ENCODE peak calls at places on chromosomes 16 and 17, in seven cellular contexts. E is RWPE1; M is AG08395; V is NCI-H1436 treated with DMSO at 0.1 percent for 48 hours; W is activated CD8-positive, alpha-beta memory T cell treated with anti-CD3 and anti-CD28 coated beads for 4 hours; O is heart right ventricle; Z is DMS53. P is an unnamed sample.

GRCh38 chr16:17404903-17405691 is 65.7 kb downstream of the XYLT1 start:
- DNase-seq in E (no peak), M (peak), V (no peak), W (no peak), O (peak), Z (no peak), P (peak)

GRCh38 chr17:32126746-32127145 is 15.6 kb upstream of the RHOT1 start:
- DNase-seq in E (no peak), M (no peak), V (no peak), W (no peak), O (no peak), Z (no peak), P (no peak)

GRCh38 chr16:66199189-66199588 is 167.3 kb upstream of the CDH5 start:
- DNase-seq in E (no peak), M (peak), V (no peak), W (no peak), O (no peak), Z (no peak), P (no peak)

GRCh38 chr17:59638553-59638952 is 18.9 kb downstream of the CLTC start:
- DNase-seq in E (no peak), M (no peak), V (no peak), W (no peak), O (no peak), Z (no peak), P (no peak)

GRCh38 chr16:80231888-80232287 is 308.9 kb upstream of the DYNLRB2 start:
- DNase-seq in E (peak), M (peak), V (no peak), W (no peak), O (no peak), Z (no peak), P (no peak)

GRCh38 chr17:76132574-76133338 is 8.3 kb downstream of the FOXJ1 start:
- DNase-seq in E (peak), M (no peak), V (no peak), W (no peak), O (no peak), Z (peak), P (no peak)

GRCh38 chr17:4585203-4585939 is 1.0 kb downstream of the SMTNL2 start:
- DNase-seq in E (no peak), M (no peak), V (no peak), W (no peak), O (no peak), Z (peak), P (no peak)

GRCh38 chr17:67413399-67413798 is 36.3 kb downstream of the PITPNC1 start:
- DNase-seq in E (peak), M (no peak), V (no peak), W (no peak), O (no peak), Z (no peak), P (no peak)

GRCh38 chr17:36188891-36189306 is 7.7 kb downstream of the CCL3L1 start:
- DNase-seq in E (no peak), M (no peak), V (peak), W (peak), O (no peak), Z (no peak), P (no peak)

GRCh38 chr17:60630352-60630751 is 30.4 kb downstream of the PPM1D start:
- DNase-seq in E (no peak), M (no peak), V (no peak), W (no peak), O (no peak), Z (no peak), P (peak)

GRCh38 chr17:35073991-35074627 is 10.6 kb upstream of the RFFL start:
- DNase-seq in E (no peak), M (no peak), V (no peak), W (no peak), O (no peak), Z (no peak), P (no peak)

GRCh38 chr16:57976331-57976796 is 5.4 kb upstream of the CNGB1 start:
- DNase-seq in E (peak), M (peak), V (no peak), W (no peak), O (no peak), Z (no peak), P (peak)

GRCh38 chr16:81585785-81586184 is 141.2 kb downstream of the CMIP start:
- DNase-seq in E (no peak), M (no peak), V (no peak), W (no peak), O (no peak), Z (peak), P (no peak)

P was measured in left ventricle myocardium superior.